ENCODE peak calls at places on chromosomes 13 and 19, in four cellular contexts. Y is Panc1, O is HCT116, P is HepG2. U is an unnamed sample.

GRCh38 chr19:48365602-48366001 is 1.4 kb downstream of the SYNGR4 start:
- DNase-seq in Y (no peak), O (no peak), P (no peak), U (no peak)

GRCh38 chr19:41774515-41774980 is 19.2 kb downstream of the CEACAM6 start:
- DNase-seq in Y (no peak), O (peak; percentile 88), P (no peak), U (no peak)

GRCh38 chr13:73521291-73521626 is 462.5 kb downstream of the KLF5 start:
- DNase-seq in Y (no peak), O (no peak), P (no peak), U (no peak)

GRCh38 chr13:49098771-49099512 is 121.2 kb upstream of the MLNR start:
- DNase-seq in Y (no peak), O (peak; percentile 24), P (no peak), U (peak; percentile 10)

GRCh38 chr13:110307697-110308376 is 753 bp downstream of the COL4A2 start:
- DNase-seq in Y (no peak), O (no peak), P (no peak), U (no peak)

GRCh38 chr13:76992548-76993001 is 694 bp downstream of the CLN5 start:
- DNase-seq in Y (no peak), O (no peak), P (no peak), U (no peak)

GRCh38 chr19:48190288-48191284 is 20.1 kb downstream of the ZSWIM9 start:
- DNase-seq in Y (no peak), O (peak; percentile 50), P (peak; percentile 29), U (peak; percentile 90)

GRCh38 chr13:49584771-49585182 is 581 bp downstream of the RCBTB1 start:
- DNase-seq in Y (no peak), O (no peak), P (no peak), U (no peak)

GRCh38 chr19:39676004-39676403 is 20.3 kb downstream of the LGALS16 start:
- DNase-seq in Y (peak; percentile 83), O (no peak), P (no peak), U (no peak)

GRCh38 chr13:97780486-97780885 is 173.0 kb upstream of the IPO5 start:
- DNase-seq in Y (no peak), O (no peak), P (no peak), U (no peak)

DNA sequence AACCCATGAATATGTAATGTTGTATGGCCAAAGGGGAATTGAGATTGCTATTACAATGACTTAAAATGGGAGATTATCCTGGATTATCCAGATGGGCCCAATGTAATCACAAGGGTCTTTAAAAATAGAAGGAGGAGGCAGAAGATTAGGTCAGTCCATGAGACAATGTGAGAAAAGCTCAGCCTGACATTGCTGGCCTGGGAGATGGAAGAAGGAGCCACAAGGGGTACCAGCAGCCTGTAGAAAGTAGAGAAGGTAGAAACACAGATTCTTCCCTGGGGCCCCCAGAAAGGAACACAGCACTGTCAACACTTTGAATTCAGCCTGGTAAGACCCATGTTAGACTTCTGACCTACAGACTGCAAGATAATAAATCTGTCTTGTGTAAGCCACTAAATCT is 133.0 kb upstream of the SERP2 start:
- DNase-seq in Y (no peak), O (no peak), P (no peak), U (no peak)
- TF ChIP-seq TCF7L2 in Y (no peak), O (no peak), P (no peak), U (no peak)

GRCh38 chr19:49403404-49404187 is 15.5 kb downstream of the KASH5 start:
- DNase-seq in Y (no peak), O (no peak), P (no peak), U (no peak)
- TF ChIP-seq TCF7L2 in Y (no peak), O (no peak), P (no peak), U (no peak)

GRCh38 chr13:40452038-40452666 is 214.3 kb downstream of the FOXO1 start:
- DNase-seq in Y (no peak), O (no peak), P (no peak), U (no peak)

GRCh38 chr13:40446365-40446764 is 220.1 kb downstream of the FOXO1 start:
- DNase-seq in Y (no peak), O (no peak), P (no peak), U (no peak)

GRCh38 chr13:40444241-40444640 is 222.2 kb downstream of the FOXO1 start:
- DNase-seq in Y (no peak), O (no peak), P (no peak), U (no peak)

GRCh38 chr13:40445557-40445990 is 220.9 kb downstream of the FOXO1 start:
- DNase-seq in Y (no peak), O (no peak), P (no peak), U (no peak)

DNA sequence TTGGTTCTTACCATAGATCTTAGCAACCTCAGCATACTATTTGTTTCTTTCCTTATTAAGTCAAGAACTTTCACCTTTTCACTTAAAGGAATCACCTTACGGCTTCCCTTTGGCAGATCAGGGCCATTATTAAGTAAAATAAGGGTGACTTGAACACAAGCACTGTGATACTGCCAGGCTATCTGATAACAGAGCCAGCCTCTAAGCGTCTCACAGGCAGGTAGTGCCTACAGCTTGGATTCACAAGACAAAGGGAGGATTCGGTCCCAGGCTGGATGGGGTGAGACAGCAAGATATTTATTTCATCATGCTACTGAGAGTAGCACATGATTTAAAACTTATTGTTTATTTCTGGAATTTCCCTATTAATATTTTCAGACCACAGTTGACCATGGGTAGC is 218.6 kb downstream of the FOXO1 start:
- DNase-seq in Y (no peak), O (no peak), P (no peak), U (no peak)
- TF ChIP-seq TCF7L2 in Y (no peak), O (no peak), P (no peak), U (no peak)

DNA sequence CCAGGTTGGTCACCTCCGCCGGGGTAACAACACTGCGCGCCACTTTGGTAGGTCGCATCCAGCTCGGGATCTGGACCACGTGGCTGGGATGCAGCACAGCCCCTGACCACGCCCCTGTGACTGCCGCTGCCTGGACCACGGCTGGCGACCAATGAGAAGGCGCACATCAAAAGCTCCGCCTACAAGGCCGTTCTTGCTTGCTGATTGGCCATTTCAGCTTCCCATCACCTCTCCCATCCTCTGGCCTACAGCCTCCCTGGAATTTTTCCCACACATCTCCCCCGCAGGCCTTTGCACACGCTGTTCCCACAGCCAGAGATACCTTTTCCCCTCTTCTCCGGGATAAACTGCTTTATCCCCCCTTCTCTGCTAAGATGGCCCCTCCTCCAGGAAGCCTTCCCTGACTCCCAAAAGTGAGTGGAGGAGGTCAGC is 12.5 kb upstream of the MAP1S start:
- DNase-seq in Y (no peak), O (peak; percentile 69), P (peak; percentile 46), U (peak; percentile 84)
- TF ChIP-seq TCF7L2 in Y (no peak), O (no peak), P (no peak), U (no peak)

GRCh38 chr19:19366691-19367396 is 38.6 kb upstream of the GATAD2A start:
- DNase-seq in Y (no peak), O (peak; percentile 95), P (peak; percentile 92), U (peak; percentile 80)
- TF ChIP-seq TCF7L2 in Y (no peak), O (peak; percentile 52), P (no peak), U (no peak)

GRCh38 chr13:41915096-41915495 is 45.8 kb downstream of the VWA8 start:
- DNase-seq in Y (no peak), O (no peak), P (no peak), U (no peak)

GRCh38 chr13:41919031-41919740 is 41.7 kb downstream of the VWA8 start:
- DNase-seq in Y (no peak), O (no peak), P (no peak), U (no peak)

GRCh38 chr13:41916173-41916954 is 44.5 kb downstream of the VWA8 start:
- DNase-seq in Y (no peak), O (no peak), P (no peak), U (no peak)

GRCh38 chr13:41919741-41920487 is 41.0 kb downstream of the VWA8 start:
- DNase-seq in Y (no peak), O (no peak), P (no peak), U (no peak)

DNA sequence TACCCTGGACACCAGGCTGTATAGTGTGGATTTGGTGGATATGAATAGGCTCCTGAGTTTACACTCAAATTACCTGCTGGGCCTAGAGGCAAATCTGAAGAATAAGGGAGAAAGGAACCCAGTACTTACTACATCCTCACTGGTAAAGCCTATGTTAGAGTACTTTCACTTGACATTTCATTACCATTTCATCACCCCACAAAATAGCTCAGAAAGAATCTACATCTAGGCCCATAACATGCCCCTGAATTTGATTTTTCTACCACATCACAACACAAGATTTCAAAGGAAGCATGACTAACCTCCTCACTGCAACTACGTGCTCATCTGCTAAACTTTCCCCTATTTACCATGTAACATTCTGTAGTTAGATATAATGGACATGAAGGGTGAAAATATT is 43.3 kb downstream of the VWA8 start:
- DNase-seq in Y (no peak), O (no peak), P (no peak), U (no peak)
- TF ChIP-seq TCF7L2 in Y (no peak), O (no peak), P (no peak), U (no peak)

GRCh38 chr19:14003279-14004051 is 2.7 kb downstream of the RFX1 start:
- DNase-seq in Y (no peak), O (no peak), P (no peak), U (no peak)

GRCh38 chr19:14005381-14006084 is 587 bp downstream of the RFX1 start:
- DNase-seq in Y (no peak), O (peak; percentile 65), P (peak; percentile 67), U (peak; percentile 92)

GRCh38 chr19:14006085-14006765 is at the start of gene RFX1:
- DNase-seq in Y (peak; percentile 93), O (peak; percentile 100), P (peak; percentile 100), U (peak; percentile 75)

GRCh38 chr19:14004619-14005380 is 1.3 kb downstream of the RFX1 start:
- DNase-seq in Y (no peak), O (no peak), P (peak; percentile 58), U (peak; percentile 29)

DNA sequence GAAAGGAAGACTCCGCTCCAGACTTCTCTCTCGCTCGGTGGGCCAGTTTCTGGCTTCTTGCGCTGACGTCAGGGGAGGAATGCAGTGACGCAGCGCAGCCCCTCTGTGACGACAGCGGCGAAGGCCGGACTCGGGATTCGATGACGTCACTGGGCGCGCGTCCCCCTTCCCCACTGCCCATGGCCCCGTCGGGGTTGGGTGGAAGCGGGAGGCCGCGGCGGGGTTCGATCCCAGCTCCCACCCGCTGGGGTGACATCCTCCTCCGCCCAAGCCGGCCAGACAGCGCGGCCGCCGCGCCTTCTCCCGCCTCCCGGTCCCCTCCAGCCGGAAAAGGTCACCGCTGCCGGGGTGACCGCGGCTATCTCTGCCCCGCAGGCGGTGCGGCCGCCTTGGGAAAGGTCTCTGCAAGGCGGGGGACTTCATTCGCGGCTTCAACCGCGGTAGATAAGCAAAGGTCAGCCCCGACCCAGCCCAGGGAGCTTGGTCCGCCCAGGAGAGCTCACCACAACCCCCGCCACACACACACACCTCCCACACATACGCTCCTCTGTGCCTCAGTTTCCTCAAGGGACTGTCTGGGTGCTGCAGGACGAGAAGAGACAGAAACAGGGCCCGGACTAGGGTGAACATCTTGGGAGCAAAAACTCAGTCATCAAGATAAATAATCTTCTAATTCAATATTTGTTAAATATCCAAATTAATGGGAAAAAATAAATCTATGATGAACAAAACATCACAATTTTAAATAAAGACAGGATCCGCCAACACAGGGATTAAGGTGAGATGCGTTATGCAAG is 844 bp upstream of the RFX1 start:
- DNase-seq in Y (no peak), O (no peak), P (no peak), U (peak; percentile 80)
- TF ChIP-seq TCF7L2 in Y (no peak), O (no peak), P (no peak), U (no peak)

U was measured in K562.